ENCODE peak calls at places on chromosome X, in eight cellular contexts. V is adrenal gland, R is hepatocyte, A is AG09309, W is psoas muscle, J is foreskin fibroblast, X is fibroblast of lung, O is lower lobe of right lung. L is an unnamed sample.

GRCh38 chrX:10172867-10173266 is 16.1 kb downstream of the CLCN4 start:
- DNase-seq in V (no peak), R (peak), A (no peak), W (no peak), J (peak), X (no peak), O (no peak), L (no peak)

GRCh38 chrX:12974217-12974796 is 603 bp upstream of the TMSB4X start:
- DNase-seq in V (peak), R (peak), A (no peak), W (peak), J (peak), X (peak), O (peak), L (no peak)

GRCh38 chrX:103607385-103608304 is at the start of gene TCEAL3:
- DNase-seq in V (peak), R (peak), A (no peak), W (peak), J (peak), X (peak), O (peak), L (no peak)

GRCh38 chrX:145563159-145563558 is 254.5 kb upstream of the SLITRK2 start:
- DNase-seq in V (no peak), R (no peak), A (no peak), W (no peak), J (no peak), X (no peak), O (no peak), L (no peak)

GRCh38 chrX:43405191-43405590 is 250.9 kb upstream of the MAOA start:
- DNase-seq in V (no peak), R (no peak), A (no peak), W (no peak), J (no peak), X (no peak), O (no peak), L (no peak)

GRCh38 chrX:74246524-74246923 is 57.5 kb upstream of the ZCCHC13 start:
- DNase-seq in V (no peak), R (no peak), A (no peak), W (no peak), J (peak), X (peak), O (no peak), L (no peak)

GRCh38 chrX:37910186-37910585 is 62.8 kb upstream of the DYNLT3 start:
- DNase-seq in V (no peak), R (no peak), A (no peak), W (no peak), J (no peak), X (no peak), O (no peak), L (no peak)

GRCh38 chrX:14872355-14872754 is 514 bp downstream of the FANCB start:
- DNase-seq in V (no peak), R (no peak), A (no peak), W (no peak), J (no peak), X (no peak), O (no peak), L (no peak)

GRCh38 chrX:106931831-106932491 is 11.8 kb downstream of the CLDN2 start:
- DNase-seq in V (no peak), R (no peak), A (no peak), W (no peak), J (peak), X (no peak), O (no peak), L (no peak)

GRCh38 chrX:24325231-24325630 is 11.4 kb upstream of the SUPT20HL2 start:
- DNase-seq in V (no peak), R (no peak), A (no peak), W (no peak), J (no peak), X (no peak), O (no peak), L (no peak)

GRCh38 chrX:12950851-12951589 is 23.9 kb upstream of the TMSB4X start:
- DNase-seq in V (no peak), R (peak), A (no peak), W (peak), J (no peak), X (no peak), O (peak), L (no peak)

GRCh38 chrX:40615976-40616375 is 7.3 kb upstream of the MPC1L start:
- DNase-seq in V (no peak), R (no peak), A (no peak), W (no peak), J (no peak), X (no peak), O (no peak), L (no peak)

GRCh38 chrX:54066841-54067240 is 22.6 kb upstream of the PHF8 start:
- DNase-seq in V (no peak), R (no peak), A (no peak), W (no peak), J (peak), X (peak), O (no peak), L (peak)

GRCh38 chrX:65900850-65901844 is 138.7 kb downstream of the VSIG4 start:
- DNase-seq in V (no peak), R (no peak), A (no peak), W (no peak), J (no peak), X (no peak), O (no peak), L (no peak)

GRCh38 chrX:130091976-130092522 is 18.2 kb downstream of the ELF4 start:
- DNase-seq in V (no peak), R (peak), A (no peak), W (peak), J (no peak), X (no peak), O (peak), L (no peak)

GRCh38 chrX:129495941-129496340 is 27.3 kb downstream of the SMARCA1 start:
- DNase-seq in V (no peak), R (no peak), A (no peak), W (no peak), J (peak), X (peak), O (no peak), L (no peak)

GRCh38 chrX:134764202-134764785 is 106.0 kb upstream of the PLAC1 start:
- DNase-seq in V (no peak), R (no peak), A (no peak), W (no peak), J (peak), X (peak), O (no peak), L (no peak)

GRCh38 chrX:44267861-44268260 is 75.6 kb downstream of the EFHC2 start:
- DNase-seq in V (no peak), R (no peak), A (no peak), W (no peak), J (no peak), X (no peak), O (no peak), L (no peak)

GRCh38 chrX:108362026-108362425 is 76.2 kb downstream of the COL4A6 start:
- DNase-seq in V (no peak), R (peak), A (no peak), W (no peak), J (peak), X (no peak), O (no peak), L (no peak)

GRCh38 chrX:2533424-2533823 is 32.6 kb upstream of the DHRSX start:
- DNase-seq in V (no peak), R (no peak), A (no peak), W (no peak), J (no peak), X (no peak), O (no peak), L (no peak)

GRCh38 chrX:131802836-131803626 is 220.1 kb upstream of the STK26 start:
- DNase-seq in V (peak), R (no peak), A (no peak), W (peak), J (no peak), X (no peak), O (no peak), L (peak)

GRCh38 chrX:3176439-3176820 is 135.2 kb downstream of the ARSF start:
- DNase-seq in V (no peak), R (peak), A (peak), W (no peak), J (peak), X (peak), O (no peak), L (peak)

GRCh38 chrX:137988470-137988869 is 422.5 kb downstream of the ZIC3 start:
- DNase-seq in V (no peak), R (no peak), A (no peak), W (no peak), J (no peak), X (no peak), O (no peak), L (no peak)

GRCh38 chrX:134717698-134718328 is 59.5 kb upstream of the PLAC1 start:
- DNase-seq in V (no peak), R (no peak), A (no peak), W (no peak), J (peak), X (no peak), O (no peak), L (no peak)

GRCh38 chrX:50442426-50443116 is 28.1 kb downstream of the DGKK start:
- DNase-seq in V (no peak), R (no peak), A (no peak), W (no peak), J (no peak), X (no peak), O (no peak), L (no peak)
- TF ChIP-seq CTCF in V (no peak), R (no peak), A (no peak), W (no peak), J (no peak), X (no peak), O (no peak), L (no peak)

DNA sequence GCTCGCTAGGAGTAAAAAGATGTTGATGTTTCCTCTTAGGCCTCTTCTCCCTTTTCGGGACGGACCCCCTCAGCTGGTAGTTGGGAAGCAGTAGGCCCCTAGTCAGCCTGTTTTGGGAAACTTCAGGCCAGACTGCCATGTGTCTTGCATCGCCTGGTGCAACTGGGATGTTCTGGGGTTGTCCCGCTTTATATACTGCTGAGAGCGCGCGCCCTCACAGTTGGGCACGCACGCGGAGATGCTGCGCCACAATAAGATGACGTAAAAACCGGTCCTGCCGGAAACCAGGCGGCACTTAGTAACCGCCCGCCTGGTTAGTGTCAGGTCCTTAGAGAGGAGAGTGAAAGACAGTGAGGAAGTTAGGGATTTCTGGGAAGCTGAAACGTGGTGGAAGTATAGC is 231.3 kb upstream of the CT83 start:
- DNase-seq in V (no peak), R (no peak), A (no peak), W (no peak), J (no peak), X (no peak), O (no peak), L (no peak)
- TF ChIP-seq CTCF in V (no peak), R (no peak), A (no peak), W (no peak), J (no peak), X (no peak), O (no peak), L (no peak)

GRCh38 chrX:69505772-69506616 is 1.9 kb downstream of the NALF2 start:
- DNase-seq in V (no peak), R (peak), A (no peak), W (no peak), J (peak), X (no peak), O (no peak), L (no peak)

GRCh38 chrX:69504626-69505612 is 793 bp downstream of the NALF2 start:
- DNase-seq in V (no peak), R (peak), A (no peak), W (no peak), J (peak), X (no peak), O (no peak), L (no peak)

GRCh38 chrX:69503228-69503834 is 795 bp upstream of the NALF2 start:
- DNase-seq in V (no peak), R (no peak), A (no peak), W (no peak), J (no peak), X (peak), O (no peak), L (no peak)

GRCh38 chrX:69501433-69501832 is 2.7 kb upstream of the NALF2 start:
- DNase-seq in V (no peak), R (no peak), A (no peak), W (no peak), J (no peak), X (no peak), O (no peak), L (no peak)

DNA sequence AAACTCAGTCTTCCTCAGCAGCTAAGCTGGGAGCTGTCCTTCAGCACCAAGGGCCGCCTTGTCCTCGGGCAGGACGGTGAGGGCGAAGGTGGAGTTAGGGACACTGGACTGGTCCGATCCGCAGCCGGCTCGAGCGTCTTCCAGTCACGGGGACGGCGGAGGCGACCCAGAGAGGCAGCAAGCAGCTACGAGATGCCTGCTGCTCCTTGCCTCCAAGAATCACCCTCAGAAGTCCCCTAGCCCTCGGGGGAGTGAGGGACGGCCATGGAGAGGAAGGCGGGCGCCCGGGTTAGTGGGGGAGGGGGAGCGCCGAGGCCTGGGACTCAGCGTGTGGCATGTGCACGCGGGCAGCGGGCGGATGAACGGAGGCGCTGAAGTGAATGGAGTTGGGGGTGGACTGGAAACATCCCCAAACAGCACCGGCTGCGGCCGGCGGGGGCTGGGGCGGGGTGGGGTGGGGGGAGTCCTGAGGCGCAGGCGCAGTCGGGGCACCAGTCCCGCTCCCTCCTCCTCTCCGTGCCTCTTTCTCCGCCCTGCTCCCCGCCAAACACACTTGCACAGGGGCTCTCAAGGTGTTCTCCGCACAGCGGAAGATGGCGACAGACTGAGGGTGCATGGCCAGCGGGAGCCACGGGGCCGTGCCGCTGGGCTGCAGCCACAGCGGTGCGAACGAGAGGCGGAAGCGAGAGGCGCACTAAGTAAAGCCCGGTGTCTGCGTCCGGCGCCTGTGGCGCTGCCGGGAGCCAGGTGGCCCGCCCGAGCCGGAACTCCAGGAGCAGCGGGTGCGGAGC is at the start of gene NALF2:
- DNase-seq in V (peak), R (peak), A (no peak), W (peak), J (peak), X (peak), O (peak), L (no peak)
- TF ChIP-seq CTCF in V (no peak), R (no peak), A (no peak), W (no peak), J (no peak), X (no peak), O (no peak), L (no peak)

DNA sequence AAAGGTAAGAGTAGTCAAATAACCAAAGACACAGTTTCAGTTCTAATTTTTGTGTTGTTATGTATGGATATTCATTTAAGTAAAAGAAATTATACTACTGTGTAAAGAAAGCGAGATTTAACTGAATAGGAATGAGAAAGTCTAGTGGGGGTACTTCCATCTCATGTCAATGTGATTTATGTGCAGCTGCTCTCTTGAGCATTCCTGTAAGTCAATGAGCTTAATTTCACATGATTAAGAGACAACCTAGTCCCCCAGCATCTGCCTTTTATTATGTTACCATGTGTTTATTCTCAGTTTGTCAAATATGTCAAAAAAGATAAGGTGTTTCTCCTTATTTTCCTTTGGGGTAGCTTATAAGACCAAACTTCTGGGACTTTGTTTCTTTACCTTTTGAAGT is 207.5 kb downstream of the IL1RAPL1 start:
- DNase-seq in V (no peak), R (no peak), A (no peak), W (no peak), J (no peak), X (no peak), O (no peak), L (no peak)
- TF ChIP-seq CTCF in V (no peak), R (no peak), A (no peak), W (no peak), J (no peak), X (no peak), O (no peak), L (no peak)

DNA sequence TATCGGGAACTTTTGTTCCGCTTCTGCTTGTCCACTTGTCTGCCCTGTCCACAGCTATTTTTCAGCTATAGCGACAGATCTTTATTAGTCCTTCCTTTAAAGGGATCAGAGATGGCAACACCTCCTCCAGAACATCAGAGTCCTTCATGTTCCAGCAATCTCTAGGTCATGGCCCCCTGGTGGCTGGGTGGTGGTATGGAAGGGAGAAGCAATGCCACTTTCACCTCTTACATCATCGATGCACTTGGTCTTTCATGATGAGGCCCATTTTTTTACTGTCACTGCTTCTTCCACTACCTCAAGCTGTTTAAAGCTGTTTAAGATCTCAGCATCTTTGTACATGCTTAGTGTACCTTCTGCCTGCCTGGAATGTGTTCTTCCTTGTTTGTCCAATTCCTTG is 106.7 kb downstream of the ARHGAP6 start:
- DNase-seq in V (no peak), R (peak), A (no peak), W (no peak), J (no peak), X (no peak), O (peak), L (no peak)
- TF ChIP-seq CTCF in V (peak), R (no peak), A (peak), W (no peak), J (peak), X (peak), O (peak), L (no peak)

GRCh38 chrX:68508799-68509198 is 9.9 kb downstream of the YIPF6 start:
- DNase-seq in V (no peak), R (no peak), A (no peak), W (no peak), J (no peak), X (no peak), O (no peak), L (no peak)

GRCh38 chrX:68506649-68507048 is 7.8 kb downstream of the YIPF6 start:
- DNase-seq in V (no peak), R (no peak), A (no peak), W (no peak), J (no peak), X (no peak), O (no peak), L (no peak)

DNA sequence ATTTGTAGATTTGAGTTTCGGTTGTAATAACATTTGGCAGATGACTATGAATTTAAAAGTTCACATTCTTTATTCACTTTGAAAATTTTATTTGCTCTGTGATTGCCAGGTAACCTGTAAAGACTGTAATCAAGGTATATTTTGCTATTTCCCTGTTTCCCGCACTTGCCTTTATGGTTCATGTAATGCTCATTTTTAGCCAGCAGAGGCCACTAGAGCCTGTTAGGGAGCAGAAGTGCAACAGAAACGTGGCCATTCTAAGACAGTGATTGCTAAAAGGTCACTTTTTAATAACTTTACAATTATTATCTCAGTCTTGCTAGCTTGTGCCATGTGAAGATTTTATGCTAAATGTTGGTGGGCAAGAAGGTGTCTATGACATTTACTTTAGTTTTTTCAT is 12.4 kb downstream of the YIPF6 start:
- DNase-seq in V (peak), R (peak), A (no peak), W (no peak), J (peak), X (peak), O (no peak), L (no peak)
- TF ChIP-seq CTCF in V (peak), R (peak), A (peak), W (peak), J (peak), X (peak), O (peak), L (peak)